ENCODE peak calls at places on chromosomes 1 and 21, in eight cellular contexts. G, W, B, Z, N, M, E and F are unnamed samples.

GRCh38 chr1:162349635-162350330 is 26.9 kb downstream of the SPATA46 start:
- DNase-seq in G (no peak), W (peak), B (no peak), Z (peak), N (peak), M (no peak), E (no peak), F (no peak)

GRCh38 chr1:111592389-111593361 is 26.9 kb upstream of the RAP1A start:
- DNase-seq in G (peak), W (peak), B (peak), Z (peak), N (peak), M (peak), E (peak), F (peak)

GRCh38 chr21:44925027-44925755 is 4.5 kb upstream of the ITGB2 start:
- DNase-seq in G (no peak), W (no peak), B (no peak), Z (peak), N (no peak), M (no peak), E (no peak), F (no peak)

GRCh38 chr1:165871311-165872067 is 44.1 kb downstream of the UCK2 start:
- DNase-seq in G (peak), W (peak), B (no peak), Z (peak), N (no peak), M (no peak), E (no peak), F (no peak)

GRCh38 chr21:41112740-41113692 is 54.9 kb upstream of the BACE2 start:
- DNase-seq in G (peak), W (no peak), B (peak), Z (peak), N (no peak), M (no peak), E (peak), F (no peak)

GRCh38 chr1:242890211-242890741 is 364.8 kb downstream of the CEP170 start:
- DNase-seq in G (no peak), W (peak), B (no peak), Z (no peak), N (no peak), M (no peak), E (no peak), F (no peak)

GRCh38 chr1:212669102-212669501 is 30.5 kb downstream of the BATF3 start:
- DNase-seq in G (peak), W (peak), B (no peak), Z (peak), N (no peak), M (no peak), E (no peak), F (no peak)

GRCh38 chr1:219505886-219506285 is 107.0 kb downstream of the ZC3H11B start:
- DNase-seq in G (no peak), W (no peak), B (no peak), Z (no peak), N (no peak), M (no peak), E (no peak), F (no peak)

GRCh38 chr1:185360714-185361113 is 43.7 kb upstream of the IVNS1ABP start:
- DNase-seq in G (no peak), W (peak), B (no peak), Z (peak), N (no peak), M (no peak), E (no peak), F (no peak)

DNA sequence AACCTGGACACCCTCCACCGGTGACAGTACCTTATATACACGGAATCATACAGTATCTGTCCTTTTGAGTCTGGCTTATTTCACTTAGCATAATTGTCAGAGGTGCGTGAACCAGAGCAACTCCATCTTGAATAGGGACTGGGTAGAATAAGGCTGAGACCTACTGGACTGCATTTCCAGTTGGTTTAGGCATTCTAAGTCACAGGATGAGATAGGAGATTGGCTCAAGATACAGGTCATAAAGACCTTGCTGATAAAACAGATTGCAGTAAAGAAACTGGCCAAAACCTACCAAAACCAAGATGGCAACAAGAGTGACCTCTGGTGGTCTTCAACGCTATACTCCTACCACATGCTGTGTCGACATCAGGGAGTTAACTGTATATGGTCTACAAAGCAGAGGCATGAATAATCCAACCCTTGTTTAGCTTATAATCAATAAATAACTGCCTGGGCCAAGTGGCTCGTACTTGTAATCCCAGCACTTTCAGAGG is 1.4 kb upstream of the FDPS start:
- DNase-seq in G (peak), W (peak), B (no peak), Z (peak), N (no peak), M (no peak), E (no peak), F (no peak)
- TF ChIP-seq CTCF in G (peak), W (peak), B (no peak), Z (peak), N (no peak), M (peak), E (no peak), F (no peak)

GRCh38 chr1:100134872-100135271 is 1.9 kb downstream of the TRMT13 start:
- DNase-seq in G (peak), W (no peak), B (no peak), Z (peak), N (no peak), M (no peak), E (no peak), F (no peak)
- TF ChIP-seq CTCF in G (peak), W (no peak), B (no peak), Z (no peak), N (no peak), M (peak), E (no peak), F (no peak)

GRCh38 chr21:21807598-21807903 is 809.3 kb downstream of the NCAM2 start:
- DNase-seq in G (no peak), W (no peak), B (no peak), Z (no peak), N (no peak), M (no peak), E (no peak), F (no peak)

GRCh38 chr21:21806711-21807597 is 808.7 kb downstream of the NCAM2 start:
- DNase-seq in G (no peak), W (no peak), B (no peak), Z (no peak), N (no peak), M (no peak), E (no peak), F (no peak)

GRCh38 chr21:21801921-21802320 is 803.7 kb downstream of the NCAM2 start:
- DNase-seq in G (no peak), W (no peak), B (no peak), Z (no peak), N (no peak), M (no peak), E (no peak), F (no peak)
- TF ChIP-seq CTCF in G (no peak), W (no peak), B (no peak), Z (no peak), N (no peak), M (no peak), E (no peak), F (no peak)

GRCh38 chr1:208581252-208581651 is 337.1 kb upstream of the PLXNA2 start:
- DNase-seq in G (no peak), W (no peak), B (no peak), Z (no peak), N (no peak), M (no peak), E (no peak), F (no peak)
- TF ChIP-seq CTCF in G (no peak), W (no peak), B (no peak), Z (no peak), N (no peak), M (no peak), E (no peak), F (no peak)

DNA sequence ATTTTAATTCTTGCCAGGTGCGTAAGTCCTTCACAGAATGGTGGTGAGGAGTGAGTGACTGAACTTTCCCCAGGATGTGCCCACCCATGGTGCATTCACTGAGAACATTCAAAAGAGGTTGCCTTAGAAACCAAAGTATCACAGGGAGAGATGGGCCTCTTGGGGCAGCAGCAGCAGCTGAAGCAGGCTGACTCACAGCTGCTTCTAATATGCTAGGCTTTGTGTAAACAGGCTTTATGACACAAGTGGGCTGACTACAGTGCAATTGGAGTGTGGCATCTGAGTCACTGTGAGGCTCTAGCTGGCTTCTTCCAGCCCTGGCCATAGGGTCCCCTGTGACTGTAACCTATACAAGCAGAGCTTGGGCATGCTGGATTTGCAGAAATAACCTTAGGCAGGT is 12.6 kb downstream of the PIGP start:
- DNase-seq in G (peak), W (peak), B (peak), Z (peak), N (peak), M (no peak), E (no peak), F (no peak)
- TF ChIP-seq CTCF in G (no peak), W (no peak), B (no peak), Z (peak), N (no peak), M (no peak), E (no peak), F (no peak)

GRCh38 chr21:36804867-36805611 is 106.1 kb downstream of the SIM2 start:
- DNase-seq in G (no peak), W (no peak), B (no peak), Z (no peak), N (no peak), M (no peak), E (no peak), F (no peak)
- TF ChIP-seq CTCF in G (no peak), W (no peak), B (no peak), Z (no peak), N (no peak), M (no peak), E (no peak), F (no peak)

DNA sequence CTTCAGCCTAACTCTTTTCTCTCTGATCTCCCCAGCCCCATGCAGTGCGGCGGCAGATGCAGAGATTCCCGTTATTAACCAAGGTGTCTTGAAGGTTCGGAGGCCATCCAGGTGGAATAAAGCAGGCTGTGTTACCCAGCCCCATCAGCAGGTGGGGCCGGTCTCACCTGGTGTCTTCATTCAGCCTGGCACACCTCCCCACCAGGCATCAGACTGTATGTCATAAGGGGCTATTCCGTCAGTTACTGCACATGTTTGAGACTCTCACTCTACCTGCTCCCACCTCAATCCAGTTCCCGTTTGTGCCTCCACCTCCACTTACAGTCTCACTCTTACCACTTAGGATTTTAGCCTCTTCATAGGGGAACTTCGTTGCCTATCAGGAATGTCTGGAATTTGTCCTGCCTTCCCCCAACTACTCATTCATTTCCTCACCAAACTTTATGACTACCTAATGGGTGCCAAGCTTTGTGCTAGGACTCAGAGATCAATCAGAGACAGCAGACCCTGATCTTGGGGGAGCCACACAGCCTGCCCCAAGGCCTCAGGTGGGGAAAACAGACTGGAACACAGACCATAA is 170.2 kb downstream of the PLPP3 start:
- DNase-seq in G (peak), W (no peak), B (no peak), Z (no peak), N (peak), M (peak), E (no peak), F (peak)
- TF ChIP-seq CTCF in G (peak), W (peak), B (no peak), Z (no peak), N (no peak), M (peak), E (no peak), F (peak)

GRCh38 chr1:17881761-17882160 is 126.6 kb downstream of the ACTL8 start:
- DNase-seq in G (no peak), W (no peak), B (no peak), Z (no peak), N (no peak), M (no peak), E (no peak), F (no peak)
- TF ChIP-seq CTCF in G (no peak), W (no peak), B (no peak), Z (no peak), N (no peak), M (no peak), E (no peak), F (no peak)